ENCODE peak calls at places on chromosomes 13 and 19, in nine cellular contexts. One of them, this sample, is unnamed.

GRCh38 chr13:37657134-37657533 is 58.6 kb upstream of the POSTN start:
- DNase-seq in sigmoid colon: no peak
- DNase-seq in lower lobe of right lung: no peak
- DNase-seq in upper lobe of left lung: no peak
- DNase-seq in SK-N-SH: no peak
- DNase-seq in uterus: no peak
- DNase-seq in cardiac muscle cell: peak; percentile 36
- DNase-seq in right lobe of liver: no peak
- DNase-seq in HCT116: no peak
- DNase-seq in this sample: no peak

GRCh38 chr19:53865918-53866696 is 1.6 kb upstream of the MYADM start:
- DNase-seq in HCT116: peak; percentile 60
- DNase-seq in lower lobe of right lung: peak; percentile 85
- DNase-seq in sigmoid colon: peak; percentile 91
- DNase-seq in SK-N-SH: peak; percentile 87
- DNase-seq in cardiac muscle cell: peak; percentile 76
- DNase-seq in right lobe of liver: no peak
- DNase-seq in uterus: peak; percentile 63
- DNase-seq in upper lobe of left lung: peak; percentile 72
- DNase-seq in this sample: peak; percentile 51

GRCh38 chr13:20475927-20476691 is 49.5 kb downstream of the CRYL1 start:
- DNase-seq in sigmoid colon: no peak
- DNase-seq in lower lobe of right lung: no peak
- DNase-seq in uterus: no peak
- DNase-seq in right lobe of liver: no peak
- DNase-seq in SK-N-SH: no peak
- DNase-seq in HCT116: no peak
- DNase-seq in upper lobe of left lung: peak; percentile 39
- DNase-seq in cardiac muscle cell: no peak
- DNase-seq in this sample: peak; percentile 54

GRCh38 chr13:108195146-108195545 is 20.2 kb downstream of the LIG4 start:
- DNase-seq in cardiac muscle cell: peak; percentile 2
- DNase-seq in upper lobe of left lung: no peak
- DNase-seq in sigmoid colon: no peak
- DNase-seq in HCT116: no peak
- DNase-seq in right lobe of liver: no peak
- DNase-seq in lower lobe of right lung: no peak
- DNase-seq in uterus: no peak
- DNase-seq in SK-N-SH: no peak
- DNase-seq in this sample: no peak

GRCh38 chr13:110815471-110816204 is 99.2 kb downstream of the ANKRD10 start:
- DNase-seq in right lobe of liver: no peak
- DNase-seq in upper lobe of left lung: peak; percentile 32
- DNase-seq in HCT116: no peak
- DNase-seq in lower lobe of right lung: no peak
- DNase-seq in uterus: no peak
- DNase-seq in sigmoid colon: no peak
- DNase-seq in SK-N-SH: no peak
- DNase-seq in cardiac muscle cell: no peak
- DNase-seq in this sample: no peak

GRCh38 chr19:39848392-39848791 is 2.2 kb upstream of the FBL start:
- DNase-seq in SK-N-SH: no peak
- DNase-seq in upper lobe of left lung: no peak
- DNase-seq in right lobe of liver: no peak
- DNase-seq in HCT116: no peak
- DNase-seq in sigmoid colon: no peak
- DNase-seq in lower lobe of right lung: no peak
- DNase-seq in cardiac muscle cell: no peak
- DNase-seq in uterus: no peak
- DNase-seq in this sample: no peak

GRCh38 chr13:77521194-77521593 is 14.3 kb upstream of the SCEL start:
- DNase-seq in upper lobe of left lung: no peak
- DNase-seq in SK-N-SH: no peak
- DNase-seq in sigmoid colon: no peak
- DNase-seq in right lobe of liver: no peak
- DNase-seq in cardiac muscle cell: no peak
- DNase-seq in HCT116: no peak
- DNase-seq in uterus: no peak
- DNase-seq in lower lobe of right lung: no peak
- DNase-seq in this sample: no peak

GRCh38 chr13:68099616-68100015 is 869.5 kb upstream of the PCDH9 start:
- DNase-seq in right lobe of liver: no peak
- DNase-seq in uterus: no peak
- DNase-seq in HCT116: peak; percentile 0
- DNase-seq in lower lobe of right lung: no peak
- DNase-seq in sigmoid colon: no peak
- DNase-seq in upper lobe of left lung: no peak
- DNase-seq in cardiac muscle cell: peak; percentile 2
- DNase-seq in SK-N-SH: no peak
- DNase-seq in this sample: no peak

GRCh38 chr19:51253088-51253806 is 2.4 kb downstream of the SIGLECL1 start:
- DNase-seq in sigmoid colon: no peak
- DNase-seq in lower lobe of right lung: no peak
- DNase-seq in SK-N-SH: no peak
- DNase-seq in uterus: no peak
- DNase-seq in upper lobe of left lung: no peak
- DNase-seq in cardiac muscle cell: no peak
- DNase-seq in right lobe of liver: no peak
- DNase-seq in HCT116: no peak
- DNase-seq in this sample: no peak

GRCh38 chr19:13110099-13110610 is 6.4 kb downstream of the TRMT1 start:
- DNase-seq in right lobe of liver: no peak
- DNase-seq in uterus: no peak
- DNase-seq in HCT116: no peak
- DNase-seq in upper lobe of left lung: no peak
- DNase-seq in SK-N-SH: no peak
- DNase-seq in lower lobe of right lung: no peak
- DNase-seq in cardiac muscle cell: no peak
- DNase-seq in sigmoid colon: no peak
- DNase-seq in this sample: no peak

GRCh38 chr13:111388851-111389500 is 68.5 kb downstream of the TEX29 start:
- DNase-seq in upper lobe of left lung: peak; percentile 15
- DNase-seq in HCT116: no peak
- DNase-seq in sigmoid colon: no peak
- DNase-seq in right lobe of liver: no peak
- DNase-seq in SK-N-SH: no peak
- DNase-seq in lower lobe of right lung: no peak
- DNase-seq in uterus: no peak
- DNase-seq in cardiac muscle cell: no peak
- DNase-seq in this sample: peak; percentile 52

DNA sequence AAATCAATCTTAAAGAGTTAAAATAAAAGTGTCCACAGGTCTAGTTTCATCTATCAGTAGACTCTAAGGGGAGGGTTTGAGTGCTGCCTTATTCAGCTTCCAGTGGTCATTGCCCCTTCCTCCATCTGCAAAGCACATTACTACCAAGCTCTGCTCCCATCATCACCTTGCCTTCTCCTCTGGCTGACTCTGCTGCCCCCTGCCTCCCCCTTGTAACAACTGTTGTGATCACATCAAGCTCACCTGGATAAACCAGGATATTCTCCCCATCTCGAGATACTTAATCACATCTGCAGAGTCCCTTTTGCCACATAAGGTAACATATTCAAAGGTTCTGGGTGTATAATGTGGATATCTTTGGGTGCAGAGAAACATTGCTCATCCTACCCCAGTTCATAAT is 43.3 kb upstream of the GPC6 start:
- DNase-seq in HCT116: no peak
- DNase-seq in SK-N-SH: no peak
- DNase-seq in uterus: no peak
- DNase-seq in sigmoid colon: no peak
- DNase-seq in upper lobe of left lung: no peak
- DNase-seq in right lobe of liver: no peak
- DNase-seq in cardiac muscle cell: no peak
- DNase-seq in lower lobe of right lung: no peak
- DNase-seq in this sample: no peak
- TF ChIP-seq CTCF in HCT116: no peak
- TF ChIP-seq CTCF in SK-N-SH: no peak
- TF ChIP-seq CTCF in uterus: no peak
- TF ChIP-seq CTCF in sigmoid colon: no peak
- TF ChIP-seq CTCF in upper lobe of left lung: no peak
- TF ChIP-seq CTCF in right lobe of liver: no peak
- TF ChIP-seq CTCF in cardiac muscle cell: no peak
- TF ChIP-seq CTCF in lower lobe of right lung: no peak
- TF ChIP-seq CTCF in this sample: no peak

GRCh38 chr19:6527893-6528543 is 2.8 kb upstream of the TNFSF9 start:
- DNase-seq in sigmoid colon: no peak
- DNase-seq in SK-N-SH: no peak
- DNase-seq in lower lobe of right lung: no peak
- DNase-seq in uterus: no peak
- DNase-seq in HCT116: no peak
- DNase-seq in right lobe of liver: no peak
- DNase-seq in upper lobe of left lung: no peak
- DNase-seq in cardiac muscle cell: no peak
- DNase-seq in this sample: no peak

GRCh38 chr19:6530385-6531162 is at the start of gene TNFSF9:
- DNase-seq in lower lobe of right lung: peak; percentile 93
- DNase-seq in SK-N-SH: peak; percentile 90
- DNase-seq in upper lobe of left lung: peak; percentile 94
- DNase-seq in cardiac muscle cell: peak; percentile 91
- DNase-seq in sigmoid colon: peak; percentile 95
- DNase-seq in HCT116: peak; percentile 70
- DNase-seq in right lobe of liver: peak; percentile 82
- DNase-seq in uterus: peak; percentile 78
- DNase-seq in this sample: peak; percentile 60

GRCh38 chr19:6529937-6530384 is 865 bp upstream of the TNFSF9 start:
- DNase-seq in lower lobe of right lung: no peak
- DNase-seq in upper lobe of left lung: no peak
- DNase-seq in cardiac muscle cell: no peak
- DNase-seq in HCT116: no peak
- DNase-seq in right lobe of liver: no peak
- DNase-seq in sigmoid colon: no peak
- DNase-seq in SK-N-SH: no peak
- DNase-seq in uterus: no peak
- DNase-seq in this sample: no peak

GRCh38 chr19:6529351-6529750 is 1.5 kb upstream of the TNFSF9 start:
- DNase-seq in upper lobe of left lung: no peak
- DNase-seq in SK-N-SH: no peak
- DNase-seq in cardiac muscle cell: no peak
- DNase-seq in right lobe of liver: no peak
- DNase-seq in sigmoid colon: no peak
- DNase-seq in lower lobe of right lung: no peak
- DNase-seq in uterus: no peak
- DNase-seq in HCT116: no peak
- DNase-seq in this sample: no peak

DNA sequence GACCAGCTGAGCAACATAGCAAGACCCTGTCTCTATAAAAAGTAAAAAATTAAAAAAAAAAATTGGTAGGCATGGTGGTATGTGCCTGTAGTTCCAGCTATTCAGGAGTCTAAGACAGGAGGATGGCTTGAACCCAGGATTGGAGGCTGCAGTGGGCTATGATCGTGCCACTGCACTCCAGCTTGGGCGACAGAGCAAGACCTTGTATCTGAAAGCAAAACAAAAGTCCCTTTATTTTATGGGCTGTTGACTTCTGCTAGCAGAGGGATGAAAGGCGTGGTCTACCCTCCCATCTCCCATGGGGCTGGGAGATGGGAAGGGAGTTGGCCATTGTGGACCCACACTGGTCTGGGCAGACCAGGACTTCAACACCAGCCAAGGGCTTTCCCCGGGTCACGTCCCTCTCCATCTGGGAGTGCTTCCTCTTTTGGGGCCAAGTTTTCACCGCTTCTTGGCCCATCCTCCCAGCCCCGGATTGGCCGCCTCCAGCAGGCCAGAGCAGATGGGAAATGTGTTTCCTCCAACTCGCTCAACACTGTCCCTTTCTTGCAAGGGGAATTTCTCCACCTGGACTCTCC is 2.2 kb upstream of the TNFSF9 start:
- DNase-seq in cardiac muscle cell: peak; percentile 59
- DNase-seq in SK-N-SH: no peak
- DNase-seq in uterus: peak; percentile 28
- DNase-seq in lower lobe of right lung: peak; percentile 57
- DNase-seq in HCT116: no peak
- DNase-seq in sigmoid colon: peak; percentile 80
- DNase-seq in upper lobe of left lung: peak; percentile 56
- DNase-seq in right lobe of liver: no peak
- DNase-seq in this sample: no peak
- H3K27ac ChIP-seq in cardiac muscle cell: no peak overlapping the region
- H3K27ac ChIP-seq in SK-N-SH: no peak overlapping the region
- H3K27ac ChIP-seq in uterus: no peak overlapping the region
- H3K27ac ChIP-seq in lower lobe of right lung: no peak overlapping the region
- H3K27ac ChIP-seq in HCT116: no peak overlapping the region
- H3K27ac ChIP-seq in sigmoid colon: no peak overlapping the region
- H3K27ac ChIP-seq in upper lobe of left lung: no peak overlapping the region
- H3K27ac ChIP-seq in right lobe of liver: no peak overlapping the region
- H3K27ac ChIP-seq in this sample: no peak overlapping the region

GRCh38 chr19:32817252-32817912 is 52.2 kb downstream of the SLC7A9 start:
- DNase-seq in lower lobe of right lung: no peak
- DNase-seq in SK-N-SH: no peak
- DNase-seq in HCT116: no peak
- DNase-seq in upper lobe of left lung: no peak
- DNase-seq in cardiac muscle cell: no peak
- DNase-seq in sigmoid colon: no peak
- DNase-seq in right lobe of liver: no peak
- DNase-seq in uterus: no peak
- DNase-seq in this sample: no peak

GRCh38 chr19:32817913-32818476 is 51.6 kb downstream of the SLC7A9 start:
- DNase-seq in sigmoid colon: no peak
- DNase-seq in cardiac muscle cell: no peak
- DNase-seq in SK-N-SH: peak; percentile 61
- DNase-seq in uterus: no peak
- DNase-seq in lower lobe of right lung: no peak
- DNase-seq in right lobe of liver: no peak
- DNase-seq in upper lobe of left lung: no peak
- DNase-seq in HCT116: no peak
- DNase-seq in this sample: no peak

GRCh38 chr19:32819415-32820400 is 49.9 kb downstream of the SLC7A9 start:
- DNase-seq in lower lobe of right lung: no peak
- DNase-seq in sigmoid colon: peak; percentile 32
- DNase-seq in HCT116: no peak
- DNase-seq in uterus: no peak
- DNase-seq in cardiac muscle cell: no peak
- DNase-seq in SK-N-SH: no peak
- DNase-seq in right lobe of liver: no peak
- DNase-seq in upper lobe of left lung: no peak
- DNase-seq in this sample: no peak

GRCh38 chr19:32816555-32817099 is 52.9 kb downstream of the SLC7A9 start:
- DNase-seq in SK-N-SH: no peak
- DNase-seq in cardiac muscle cell: no peak
- DNase-seq in right lobe of liver: no peak
- DNase-seq in uterus: no peak
- DNase-seq in lower lobe of right lung: no peak
- DNase-seq in HCT116: no peak
- DNase-seq in upper lobe of left lung: no peak
- DNase-seq in sigmoid colon: no peak
- DNase-seq in this sample: no peak

GRCh38 chr19:32818536-32818935 is 51.0 kb downstream of the SLC7A9 start:
- DNase-seq in upper lobe of left lung: no peak
- DNase-seq in HCT116: no peak
- DNase-seq in uterus: no peak
- DNase-seq in right lobe of liver: no peak
- DNase-seq in lower lobe of right lung: no peak
- DNase-seq in cardiac muscle cell: no peak
- DNase-seq in SK-N-SH: no peak
- DNase-seq in sigmoid colon: no peak
- DNase-seq in this sample: no peak
- H3K27me3 ChIP-seq in upper lobe of left lung: no peaks in the 10 kb centered on the region
- H3K27me3 ChIP-seq in HCT116: no peaks in the 10 kb centered on the region
- H3K27me3 ChIP-seq in uterus: no peaks in the 10 kb centered on the region
- H3K27me3 ChIP-seq in right lobe of liver: no peaks in the 10 kb centered on the region
- H3K27me3 ChIP-seq in lower lobe of right lung: peaks cover 4% of the 10 kb centered on the region
- H3K27me3 ChIP-seq in cardiac muscle cell: no peaks in the 10 kb centered on the region
- H3K27me3 ChIP-seq in SK-N-SH: no peaks in the 10 kb centered on the region
- H3K27me3 ChIP-seq in sigmoid colon: peaks cover 8% of the 10 kb centered on the region
- H3K27me3 ChIP-seq in this sample: no peaks in the 10 kb centered on the region

GRCh38 chr13:47459512-47459911 is 541.6 kb downstream of the SUCLA2 start:
- DNase-seq in sigmoid colon: no peak
- DNase-seq in uterus: no peak
- DNase-seq in SK-N-SH: peak; percentile 3
- DNase-seq in HCT116: no peak
- DNase-seq in lower lobe of right lung: no peak
- DNase-seq in upper lobe of left lung: no peak
- DNase-seq in right lobe of liver: no peak
- DNase-seq in cardiac muscle cell: peak; percentile 51
- DNase-seq in this sample: no peak
- TF ChIP-seq CTCF in sigmoid colon: no peak
- TF ChIP-seq CTCF in uterus: no peak
- TF ChIP-seq CTCF in SK-N-SH: peak; percentile 51
- TF ChIP-seq CTCF in HCT116: peak; percentile 15
- TF ChIP-seq CTCF in lower lobe of right lung: peak; percentile 14
- TF ChIP-seq CTCF in upper lobe of left lung: no peak
- TF ChIP-seq CTCF in right lobe of liver: peak; percentile 13
- TF ChIP-seq CTCF in cardiac muscle cell: peak; percentile 43
- TF ChIP-seq CTCF in this sample: no peak